ENCODE peak calls at places on chromosomes 3 and 15, in six cellular contexts. One of them, this sample, is unnamed.
A peak's percentile ranks its signal among the peaks of the same experiment; 100 is the strongest.

GRCh38 chr3:46892285-46893145 is 15.0 kb downstream of the PTH1R start:
- DNase-seq in PC-3: peak; percentile 54
- DNase-seq in GM23338: peak; percentile 94
- DNase-seq in HCT116: peak; percentile 24
- DNase-seq in GM23248: peak; percentile 78
- DNase-seq in SK-N-SH: peak; percentile 93
- DNase-seq in this sample: peak; percentile 83

GRCh38 chr3:124101643-124102042 is 109.7 kb upstream of the ROPN1 start:
- DNase-seq in PC-3: no peak
- DNase-seq in GM23338: no peak
- DNase-seq in HCT116: no peak
- DNase-seq in GM23248: no peak
- DNase-seq in SK-N-SH: no peak
- DNase-seq in this sample: no peak

GRCh38 chr15:48946088-48946839 is 17.5 kb downstream of the SHC4 start:
- DNase-seq in PC-3: peak; percentile 84
- DNase-seq in GM23338: no peak
- DNase-seq in HCT116: no peak
- DNase-seq in GM23248: peak; percentile 72
- DNase-seq in SK-N-SH: no peak
- DNase-seq in this sample: peak; percentile 71

GRCh38 chr15:49675051-49675450 is 54.2 kb downstream of the DTWD1 start:
- DNase-seq in PC-3: peak; percentile 88
- DNase-seq in GM23338: peak; percentile 23
- DNase-seq in HCT116: no peak
- DNase-seq in GM23248: peak; percentile 93
- DNase-seq in SK-N-SH: no peak
- DNase-seq in this sample: no peak

GRCh38 chr3:62415312-62415791 is 42.0 kb upstream of the FEZF2 start:
- DNase-seq in PC-3: no peak
- DNase-seq in GM23338: peak; percentile 90
- DNase-seq in HCT116: no peak
- DNase-seq in GM23248: no peak
- DNase-seq in SK-N-SH: no peak
- DNase-seq in this sample: no peak

GRCh38 chr3:138781012-138781470 is 53.7 kb downstream of the PIK3CB start:
- DNase-seq in PC-3: no peak
- DNase-seq in GM23338: no peak
- DNase-seq in HCT116: no peak
- DNase-seq in GM23248: no peak
- DNase-seq in SK-N-SH: no peak
- DNase-seq in this sample: no peak

GRCh38 chr3:176650478-176650877 is 546.8 kb downstream of the TBL1XR1 start:
- DNase-seq in PC-3: peak; percentile 23
- DNase-seq in GM23338: no peak
- DNase-seq in HCT116: no peak
- DNase-seq in GM23248: peak; percentile 74
- DNase-seq in SK-N-SH: no peak
- DNase-seq in this sample: no peak

GRCh38 chr3:32593903-32594525 is 23.4 kb upstream of the DYNC1LI1 start:
- DNase-seq in PC-3: peak; percentile 42
- DNase-seq in GM23338: no peak
- DNase-seq in HCT116: no peak
- DNase-seq in GM23248: peak; percentile 69
- DNase-seq in SK-N-SH: no peak
- DNase-seq in this sample: no peak

GRCh38 chr3:184237772-184238171 is 8.4 kb downstream of the VWA5B2 start:
- DNase-seq in PC-3: no peak
- DNase-seq in GM23338: no peak
- DNase-seq in HCT116: no peak
- DNase-seq in GM23248: no peak
- DNase-seq in SK-N-SH: no peak
- DNase-seq in this sample: no peak

GRCh38 chr15:68620721-68621528 is 42.1 kb downstream of the CORO2B start:
- DNase-seq in PC-3: no peak
- DNase-seq in GM23338: peak; percentile 46
- DNase-seq in HCT116: no peak
- DNase-seq in GM23248: peak; percentile 97
- DNase-seq in SK-N-SH: no peak
- DNase-seq in this sample: peak; percentile 79

GRCh38 chr3:125386811-125387210 is 11.7 kb upstream of the ZNF148 start:
- DNase-seq in PC-3: no peak
- DNase-seq in GM23338: no peak
- DNase-seq in HCT116: no peak
- DNase-seq in GM23248: peak; percentile 81
- DNase-seq in SK-N-SH: no peak
- DNase-seq in this sample: no peak

GRCh38 chr3:187641319-187641976 is 28.7 kb downstream of the SST start:
- DNase-seq in PC-3: no peak
- DNase-seq in GM23338: no peak
- DNase-seq in HCT116: no peak
- DNase-seq in GM23248: no peak
- DNase-seq in SK-N-SH: no peak
- DNase-seq in this sample: no peak

GRCh38 chr15:39416258-39416657 is 164.6 kb upstream of the THBS1 start:
- DNase-seq in PC-3: no peak
- DNase-seq in GM23338: no peak
- DNase-seq in HCT116: no peak
- DNase-seq in GM23248: no peak
- DNase-seq in SK-N-SH: no peak
- DNase-seq in this sample: no peak

GRCh38 chr3:138114988-138115971 is at the start of gene DZIP1L:
- DNase-seq in PC-3: peak; percentile 44
- DNase-seq in GM23338: peak; percentile 94
- DNase-seq in HCT116: peak; percentile 35
- DNase-seq in GM23248: peak; percentile 91
- DNase-seq in SK-N-SH: peak; percentile 90
- DNase-seq in this sample: peak; percentile 81

GRCh38 chr3:34212671-34213070 is 414.2 kb downstream of the PDCD6IP start:
- DNase-seq in PC-3: no peak
- DNase-seq in GM23338: no peak
- DNase-seq in HCT116: no peak
- DNase-seq in GM23248: peak; percentile 33
- DNase-seq in SK-N-SH: peak; percentile 3
- DNase-seq in this sample: peak; percentile 16

GRCh38 chr3:168865022-168865551 is 769.4 kb upstream of the GOLIM4 start:
- DNase-seq in PC-3: peak; percentile 80
- DNase-seq in GM23338: peak; percentile 65
- DNase-seq in HCT116: no peak
- DNase-seq in GM23248: peak; percentile 51
- DNase-seq in SK-N-SH: peak; percentile 3
- DNase-seq in this sample: peak; percentile 48

GRCh38 chr3:64945171-64945684 is 257.4 kb upstream of the ADAMTS9 start:
- DNase-seq in PC-3: no peak
- DNase-seq in GM23338: peak; percentile 72
- DNase-seq in HCT116: no peak
- DNase-seq in GM23248: no peak
- DNase-seq in SK-N-SH: no peak
- DNase-seq in this sample: peak; percentile 80

GRCh38 chr3:87307805-87308204 is 31.4 kb upstream of the POU1F1 start:
- DNase-seq in PC-3: peak; percentile 59
- DNase-seq in GM23338: peak; percentile 49
- DNase-seq in HCT116: no peak
- DNase-seq in GM23248: peak; percentile 8
- DNase-seq in SK-N-SH: no peak
- DNase-seq in this sample: no peak

GRCh38 chr3:173938159-173938558 is 540.6 kb downstream of the NLGN1 start:
- DNase-seq in PC-3: peak; percentile 60
- DNase-seq in GM23338: peak; percentile 53
- DNase-seq in HCT116: no peak
- DNase-seq in GM23248: peak; percentile 77
- DNase-seq in SK-N-SH: no peak
- DNase-seq in this sample: peak; percentile 48

GRCh38 chr3:149395107-149396089 is 17.9 kb upstream of the TM4SF1 start:
- DNase-seq in PC-3: peak; percentile 97
- DNase-seq in GM23338: no peak
- DNase-seq in HCT116: no peak
- DNase-seq in GM23248: peak; percentile 49
- DNase-seq in SK-N-SH: no peak
- DNase-seq in this sample: peak; percentile 66

GRCh38 chr3:148269816-148270215 is 427.9 kb upstream of the AGTR1 start:
- DNase-seq in PC-3: peak; percentile 2
- DNase-seq in GM23338: no peak
- DNase-seq in HCT116: peak; percentile 12
- DNase-seq in GM23248: peak; percentile 26
- DNase-seq in SK-N-SH: no peak
- DNase-seq in this sample: no peak

GRCh38 chr15:101157721-101158120 is 94.1 kb downstream of the CHSY1 start:
- DNase-seq in PC-3: no peak
- DNase-seq in GM23338: no peak
- DNase-seq in HCT116: no peak
- DNase-seq in GM23248: no peak
- DNase-seq in SK-N-SH: no peak
- DNase-seq in this sample: no peak

GRCh38 chr3:87167634-87168456 is 59.3 kb upstream of the CHMP2B start:
- DNase-seq in PC-3: peak; percentile 84
- DNase-seq in GM23338: peak; percentile 71
- DNase-seq in HCT116: peak; percentile 46
- DNase-seq in GM23248: peak; percentile 70
- DNase-seq in SK-N-SH: peak; percentile 1
- DNase-seq in this sample: peak; percentile 66

GRCh38 chr15:28123408-28124023 is 24.4 kb upstream of the OCA2 start:
- DNase-seq in PC-3: peak; percentile 85
- DNase-seq in GM23338: peak; percentile 88
- DNase-seq in HCT116: peak; percentile 41
- DNase-seq in GM23248: peak; percentile 85
- DNase-seq in SK-N-SH: peak; percentile 87
- DNase-seq in this sample: peak; percentile 90
- H3K9me2 ChIP-seq in PC-3: no peaks in the 10 kb centered on the region
- H3K9me2 ChIP-seq in GM23338: no peaks in the 10 kb centered on the region
- H3K9me2 ChIP-seq in HCT116: no peaks in the 10 kb centered on the region
- H3K9me2 ChIP-seq in GM23248: no peaks in the 10 kb centered on the region
- H3K9me2 ChIP-seq in SK-N-SH: no peaks in the 10 kb centered on the region
- H3K9me2 ChIP-seq in this sample: no peaks in the 10 kb centered on the region

DNA sequence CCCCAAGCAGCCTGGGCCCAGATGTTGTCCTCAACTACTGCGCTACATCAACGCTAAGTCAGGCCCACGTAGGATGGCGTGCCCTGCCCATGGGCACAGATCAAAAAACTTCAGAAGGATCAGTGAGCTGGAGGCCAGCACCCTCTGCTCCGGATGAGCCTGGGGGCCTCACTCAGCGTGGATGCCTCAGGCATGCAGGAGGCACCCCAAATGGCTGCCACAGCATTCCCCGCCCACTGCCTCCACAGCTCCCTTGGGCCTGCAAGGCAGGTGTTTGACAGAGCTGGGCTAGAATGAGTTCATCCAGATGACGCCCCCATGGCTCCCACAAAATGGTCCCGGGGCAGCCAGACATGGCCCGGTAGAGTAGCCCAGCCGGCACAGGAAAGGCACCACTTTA is 7.1 kb downstream of the ATP2B2 start:
- DNase-seq in PC-3: no peak
- DNase-seq in GM23338: no peak
- DNase-seq in HCT116: no peak
- DNase-seq in GM23248: no peak
- DNase-seq in SK-N-SH: no peak
- DNase-seq in this sample: no peak
- H3K9me2 ChIP-seq in PC-3: no peaks in the 10 kb centered on the region
- H3K9me2 ChIP-seq in GM23338: no peaks in the 10 kb centered on the region
- H3K9me2 ChIP-seq in HCT116: no peaks in the 10 kb centered on the region
- H3K9me2 ChIP-seq in GM23248: no peaks in the 10 kb centered on the region
- H3K9me2 ChIP-seq in SK-N-SH: no peaks in the 10 kb centered on the region
- H3K9me2 ChIP-seq in this sample: no peaks in the 10 kb centered on the region

GRCh38 chr3:4284865-4285264 is 18.3 kb upstream of the SETMAR start:
- DNase-seq in PC-3: no peak
- DNase-seq in GM23338: peak; percentile 36
- DNase-seq in HCT116: no peak
- DNase-seq in GM23248: no peak
- DNase-seq in SK-N-SH: no peak
- DNase-seq in this sample: no peak

GRCh38 chr3:4292301-4292700 is 10.9 kb upstream of the SETMAR start:
- DNase-seq in PC-3: no peak
- DNase-seq in GM23338: no peak
- DNase-seq in HCT116: no peak
- DNase-seq in GM23248: no peak
- DNase-seq in SK-N-SH: no peak
- DNase-seq in this sample: no peak

GRCh38 chr3:4290272-4290893 is 12.8 kb upstream of the SETMAR start:
- DNase-seq in PC-3: peak; percentile 74
- DNase-seq in GM23338: peak; percentile 55
- DNase-seq in HCT116: no peak
- DNase-seq in GM23248: peak; percentile 48
- DNase-seq in SK-N-SH: peak; percentile 32
- DNase-seq in this sample: peak; percentile 45

DNA sequence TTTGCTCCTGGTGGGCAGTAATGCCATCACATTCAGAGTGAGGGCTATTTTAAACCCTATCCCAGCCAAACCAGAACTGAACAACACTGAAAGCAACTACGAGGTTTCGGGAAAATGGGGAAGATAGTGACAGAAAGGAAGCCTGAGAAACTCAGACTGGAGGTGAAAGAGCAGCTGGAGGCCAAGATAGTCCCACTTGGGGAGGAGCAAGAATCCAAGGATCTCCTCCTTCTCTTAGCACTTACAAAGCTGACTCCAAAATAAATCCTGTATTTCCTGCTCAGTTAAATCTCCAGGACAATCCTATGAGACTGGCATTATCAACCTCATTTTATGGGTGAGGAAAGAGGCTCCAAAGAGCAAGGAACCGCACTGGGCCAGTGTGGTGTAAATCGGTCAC is 14.1 kb upstream of the SETMAR start:
- DNase-seq in PC-3: no peak
- DNase-seq in GM23338: no peak
- DNase-seq in HCT116: no peak
- DNase-seq in GM23248: no peak
- DNase-seq in SK-N-SH: no peak
- DNase-seq in this sample: no peak
- H3K9me2 ChIP-seq in PC-3: no peaks in the 10 kb centered on the region
- H3K9me2 ChIP-seq in GM23338: no peaks in the 10 kb centered on the region
- H3K9me2 ChIP-seq in HCT116: no peaks in the 10 kb centered on the region
- H3K9me2 ChIP-seq in GM23248: no peaks in the 10 kb centered on the region
- H3K9me2 ChIP-seq in SK-N-SH: no peaks in the 10 kb centered on the region
- H3K9me2 ChIP-seq in this sample: no peaks in the 10 kb centered on the region

DNA sequence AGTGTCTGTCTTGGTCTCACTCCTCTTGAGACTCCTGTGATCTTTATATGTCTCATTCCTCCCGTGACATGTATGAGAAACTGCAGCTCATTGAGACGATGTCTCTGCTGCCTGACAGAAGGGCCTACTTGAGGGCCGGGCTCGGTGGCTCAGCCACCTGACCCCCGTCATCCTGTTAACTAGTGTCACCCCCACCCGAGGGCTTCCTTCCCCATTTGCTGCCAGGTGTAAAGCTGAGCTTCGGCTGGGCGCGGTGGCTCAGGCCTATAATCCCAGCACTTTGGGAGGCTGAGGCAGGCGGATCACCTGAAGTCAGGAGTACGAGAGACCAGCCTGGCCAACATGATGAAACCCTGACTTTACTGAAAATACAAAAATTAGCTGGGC is 12.7 kb downstream of the SEMA4B start:
- DNase-seq in PC-3: no peak
- DNase-seq in GM23338: no peak
- DNase-seq in HCT116: no peak
- DNase-seq in GM23248: no peak
- DNase-seq in SK-N-SH: no peak
- DNase-seq in this sample: no peak
- H3K9me2 ChIP-seq in PC-3: no peaks in the 10 kb centered on the region
- H3K9me2 ChIP-seq in GM23338: no peaks in the 10 kb centered on the region
- H3K9me2 ChIP-seq in HCT116: no peaks in the 10 kb centered on the region
- H3K9me2 ChIP-seq in GM23248: no peaks in the 10 kb centered on the region
- H3K9me2 ChIP-seq in SK-N-SH: no peaks in the 10 kb centered on the region
- H3K9me2 ChIP-seq in this sample: no peaks in the 10 kb centered on the region

GRCh38 chr3:137047240-137047639 is 89.5 kb downstream of the IL20RB start:
- DNase-seq in PC-3: no peak
- DNase-seq in GM23338: peak; percentile 68
- DNase-seq in HCT116: no peak
- DNase-seq in GM23248: no peak
- DNase-seq in SK-N-SH: no peak
- DNase-seq in this sample: no peak
- H3K9me2 ChIP-seq in PC-3: no peaks in the 10 kb centered on the region
- H3K9me2 ChIP-seq in GM23338: no peaks in the 10 kb centered on the region
- H3K9me2 ChIP-seq in HCT116: no peaks in the 10 kb centered on the region
- H3K9me2 ChIP-seq in GM23248: no peaks in the 10 kb centered on the region
- H3K9me2 ChIP-seq in SK-N-SH: no peaks in the 10 kb centered on the region
- H3K9me2 ChIP-seq in this sample: no peaks in the 10 kb centered on the region